ENCODE peak calls at places on chromosome 3, in four cellular contexts. F is K562, J is WTC11, P is GM12878. M is an unnamed sample.
A peak's percentile ranks its signal among the peaks of the same experiment; 100 is the strongest.

GRCh38 chr3:18135083-18135814 is 289.9 kb downstream of the SATB1 start:
- DNase-seq in J (no peak), F (no peak), P (no peak), M (no peak)

GRCh38 chr3:59540696-59541095 is 490.9 kb upstream of the CFAP20DC start:
- DNase-seq in F (no peak), J (no peak), P (peak; percentile 60), M (no peak)

GRCh38 chr3:165568907-165569462 is 268.2 kb downstream of the BCHE start:
- DNase-seq in F (no peak), J (no peak), P (no peak), M (no peak)

GRCh38 chr3:106359692-106360091 is 490.9 kb upstream of the CBLB start:
- DNase-seq in J (no peak), F (no peak), P (no peak), M (no peak)

GRCh38 chr3:17494117-17494809 is 248.2 kb downstream of the TBC1D5 start:
- DNase-seq in P (no peak), F (no peak), J (peak; percentile 32), M (no peak)

GRCh38 chr3:54822206-54822605 is 105.7 kb downstream of the LRTM1 start:
- DNase-seq in P (no peak), J (no peak), F (no peak), M (no peak)

GRCh38 chr3:52128118-52128683 is 26.0 kb downstream of the POC1A start:
- DNase-seq in P (no peak), J (no peak), F (peak; percentile 84), M (peak; percentile 84)

GRCh38 chr3:26621176-26621575 is 1.4 kb upstream of the LRRC3B start:
- DNase-seq in P (no peak), F (no peak), J (no peak), M (no peak)

GRCh38 chr3:121232309-121233225 is 313.2 kb downstream of the POLQ start:
- DNase-seq in F (no peak), J (no peak), P (no peak), M (no peak)

GRCh38 chr3:133494469-133494868 is 79.0 kb upstream of the CDV3 start:
- DNase-seq in F (no peak), P (no peak), J (peak; percentile 73), M (peak; percentile 65)

GRCh38 chr3:155853214-155854146 is 747 bp downstream of the SLC33A1 start:
- DNase-seq in F (no peak), J (peak; percentile 34), P (no peak), M (peak; percentile 36)

GRCh38 chr3:30596161-30596560 is 10.2 kb upstream of the TGFBR2 start:
- DNase-seq in P (no peak), F (no peak), J (no peak), M (no peak)

GRCh38 chr3:23611737-23612295 is 193.9 kb upstream of the UBE2E1 start:
- DNase-seq in F (no peak), J (no peak), P (no peak), M (no peak)

GRCh38 chr3:108062051-108062450 is 28.8 kb downstream of the CD47 start:
- DNase-seq in J (no peak), F (no peak), P (no peak), M (no peak)

GRCh38 chr3:14520149-14520548 is 20.0 kb downstream of the GRIP2 start:
- DNase-seq in F (peak; percentile 56), P (no peak), J (no peak), M (no peak)

GRCh38 chr3:123745184-123745855 is 138.8 kb downstream of the MYLK start:
- DNase-seq in P (no peak), J (no peak), F (no peak), M (peak; percentile 44)

GRCh38 chr3:105118905-105119304 is 247.8 kb upstream of the ALCAM start:
- DNase-seq in J (no peak), P (no peak), F (no peak), M (no peak)

GRCh38 chr3:43369404-43370345 is 83.3 kb downstream of the SNRK start:
- DNase-seq in P (no peak), J (no peak), F (no peak), M (no peak)

GRCh38 chr3:157142315-157142714 is 17.6 kb downstream of the CCNL1 start:
- DNase-seq in P (no peak), J (no peak), F (no peak), M (no peak)
- TF ChIP-seq CBFB in P (no peak), J (no peak), F (no peak), M (no peak)

GRCh38 chr3:77491961-77492360 is 452.1 kb downstream of the ROBO2 start:
- DNase-seq in P (no peak), F (no peak), J (no peak), M (no peak)

GRCh38 chr3:77489216-77489615 is 449.3 kb downstream of the ROBO2 start:
- DNase-seq in J (no peak), P (no peak), F (no peak), M (no peak)
- TF ChIP-seq CBFB in J (no peak), P (no peak), F (no peak), M (no peak)

DNA sequence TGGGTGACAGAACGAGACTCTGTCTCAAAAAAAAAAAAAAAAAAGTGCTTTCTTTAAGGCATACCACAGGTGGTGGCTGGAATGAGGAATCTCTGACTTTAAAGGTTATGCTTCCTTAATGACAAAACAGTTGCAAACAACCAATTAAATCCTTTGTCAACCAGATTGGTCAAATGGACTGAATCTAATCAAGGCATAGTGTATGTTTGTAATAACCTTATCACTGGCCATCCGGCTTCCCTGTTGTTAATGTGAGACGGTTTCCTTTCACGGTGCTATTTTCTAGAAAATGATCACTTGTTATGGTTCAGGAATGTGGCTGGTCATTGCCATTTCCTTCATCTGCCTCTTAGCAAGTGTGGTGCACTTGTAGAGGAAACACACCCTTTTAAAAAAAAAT is 75.9 kb downstream of the FLNB start:
- DNase-seq in F (peak; percentile 15), J (no peak), P (no peak), M (no peak)
- TF ChIP-seq CBFB in F (no peak), J (no peak), P (no peak), M (no peak)

DNA sequence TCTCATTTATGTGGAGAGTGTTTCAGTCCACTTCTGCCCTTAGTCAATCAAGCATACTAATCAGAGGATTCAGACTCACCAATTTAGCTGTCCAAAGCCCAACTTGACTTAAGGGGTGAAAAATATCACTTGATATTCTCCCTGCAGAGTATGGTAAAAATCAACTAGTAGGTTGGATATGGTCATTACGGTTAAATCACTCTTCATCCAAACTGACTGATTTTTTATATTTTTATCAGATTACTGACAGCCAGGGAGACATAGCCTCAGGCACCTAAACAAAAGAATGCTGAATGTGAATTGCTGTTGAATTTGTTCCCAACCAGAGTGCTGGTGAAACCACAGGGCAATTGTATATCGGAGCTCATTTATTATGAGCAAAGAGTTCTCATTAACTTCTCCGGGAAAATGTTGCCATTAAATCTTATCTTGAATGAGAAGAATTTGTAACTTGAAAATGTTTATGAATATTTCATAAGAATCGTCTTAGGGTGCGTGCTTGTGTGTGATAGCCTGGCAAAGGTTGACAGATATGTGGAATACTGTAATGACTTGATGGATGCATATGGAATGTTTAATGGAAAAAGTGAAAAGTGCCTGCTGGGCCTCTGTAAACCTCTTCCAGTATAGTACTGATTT is 411.2 kb downstream of the NAALADL2 start:
- DNase-seq in P (no peak), J (no peak), F (no peak), M (no peak)
- TF ChIP-seq CBFB in P (no peak), J (no peak), F (no peak), M (no peak)

DNA sequence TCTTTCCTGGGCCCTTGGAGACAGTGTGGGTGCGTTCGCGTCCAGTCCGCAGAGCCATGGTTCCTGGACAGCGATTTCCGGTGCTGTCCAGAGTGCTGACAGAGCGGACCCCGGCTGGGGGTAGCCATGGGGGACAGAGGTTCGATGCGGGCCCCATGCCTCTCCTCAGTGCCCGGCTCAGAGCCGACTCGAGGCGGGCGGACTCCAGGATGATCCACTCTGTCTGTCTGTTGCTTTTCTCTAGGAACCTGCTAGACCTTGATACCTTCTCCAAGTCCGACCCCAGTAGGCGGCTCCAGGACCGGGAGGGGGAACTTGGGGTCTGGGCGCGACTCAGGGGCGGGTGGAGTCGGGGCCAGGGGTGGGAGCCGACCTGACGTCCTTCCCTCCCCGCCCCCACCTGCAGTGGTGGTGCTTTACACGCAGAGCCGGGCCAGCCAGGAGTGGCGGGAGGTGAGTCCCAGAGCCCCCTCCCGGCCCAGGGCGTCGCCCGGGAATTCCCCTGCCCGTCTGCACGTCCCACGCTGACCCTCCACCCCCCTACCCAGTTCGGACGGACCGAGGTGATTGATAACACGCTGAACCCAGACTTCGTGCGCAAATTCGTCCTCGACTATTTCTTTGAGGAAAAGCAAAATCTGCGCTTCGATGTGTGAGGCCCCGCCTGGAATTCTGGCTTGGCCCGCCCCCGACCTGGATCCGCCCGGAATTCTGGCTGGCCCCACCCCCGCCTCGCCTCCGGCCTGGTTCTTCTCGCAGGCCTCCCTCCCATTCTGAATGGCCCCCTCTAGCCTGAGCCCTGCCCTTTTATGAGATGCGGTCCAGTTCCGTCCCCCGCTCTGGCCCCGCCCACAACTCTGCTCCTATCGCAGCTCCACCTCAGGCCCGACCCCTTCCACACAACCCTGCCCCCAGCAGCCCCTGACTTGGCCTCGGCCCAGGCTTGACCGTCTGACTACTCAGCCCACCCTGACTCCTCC is 1.0 kb downstream of the CPNE9 start:
- DNase-seq in P (no peak), F (peak; percentile 89), J (peak; percentile 97), M (peak; percentile 35)
- TF ChIP-seq CBFB in P (no peak), F (no peak), J (no peak), M (peak; percentile 24)

GRCh38 chr3:46561951-46562350 is 4.2 kb downstream of the LRRC2 start:
- DNase-seq in F (no peak), P (no peak), J (no peak), M (no peak)

GRCh38 chr3:46566040-46566631 is at the start of gene LRRC2:
- DNase-seq in J (peak; percentile 62), F (no peak), P (no peak), M (no peak)

GRCh38 chr3:46564190-46565112 is 1.7 kb downstream of the LRRC2 start:
- DNase-seq in P (no peak), F (no peak), J (no peak), M (no peak)

GRCh38 chr3:46565113-46565490 is 1.0 kb downstream of the LRRC2 start:
- DNase-seq in J (no peak), F (no peak), P (no peak), M (no peak)

DNA sequence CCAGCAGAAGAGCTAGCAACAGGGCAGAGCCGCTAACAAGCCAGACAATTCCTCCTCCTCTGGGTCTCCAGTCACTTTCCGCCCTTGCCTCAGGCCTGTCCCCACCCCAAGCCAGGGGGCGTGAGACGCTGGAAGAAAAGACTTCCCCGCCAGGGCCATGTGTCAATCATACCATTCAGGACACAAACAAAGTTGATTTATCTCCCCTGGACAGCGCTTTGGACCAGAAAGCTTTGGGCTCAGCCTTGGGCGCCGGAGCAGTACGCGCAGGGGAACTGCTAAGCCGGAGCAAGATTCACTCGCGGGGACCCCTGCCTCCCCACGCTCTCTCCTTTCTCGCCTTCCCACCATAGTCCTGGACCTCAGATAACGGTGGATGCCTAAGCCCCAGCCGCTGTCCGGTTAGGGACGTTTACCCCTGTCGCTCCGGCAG is 479 bp downstream of the LRRC2 start:
- DNase-seq in J (peak; percentile 64), P (no peak), F (no peak), M (peak; percentile 27)
- TF ChIP-seq CBFB in J (no peak), P (no peak), F (no peak), M (no peak)